ENCODE peak calls at places on chromosomes 6 and 20, in four cellular contexts. One of them, this sample, is unnamed.

GRCh38 chr6:20542927-20543602 is 8.8 kb downstream of the CDKAL1 start:
- DNase-seq in astrocyte: peak
- DNase-seq in osteoblast: peak
- DNase-seq in natural killer cell: no peak
- DNase-seq in this sample: no peak

GRCh38 chr6:46098678-46099077 is 31.1 kb upstream of the ENPP4 start:
- DNase-seq in astrocyte: no peak
- DNase-seq in osteoblast: no peak
- DNase-seq in natural killer cell: no peak
- DNase-seq in this sample: no peak

GRCh38 chr20:8807480-8808179 is 261.3 kb upstream of the PLCB4 start:
- DNase-seq in astrocyte: no peak
- DNase-seq in osteoblast: no peak
- DNase-seq in natural killer cell: no peak
- DNase-seq in this sample: no peak

GRCh38 chr6:166780284-166780683 is 153.2 kb upstream of the RPS6KA2 start:
- DNase-seq in astrocyte: no peak
- DNase-seq in osteoblast: no peak
- DNase-seq in natural killer cell: no peak
- DNase-seq in this sample: no peak

GRCh38 chr6:31659649-31660223 is 842 bp downstream of the C6orf47 start:
- DNase-seq in astrocyte: peak
- DNase-seq in osteoblast: peak
- DNase-seq in natural killer cell: no peak
- DNase-seq in this sample: no peak

GRCh38 chr6:146339716-146340115 is 203.9 kb upstream of the RAB32 start:
- DNase-seq in astrocyte: peak
- DNase-seq in osteoblast: no peak
- DNase-seq in natural killer cell: no peak
- DNase-seq in this sample: no peak

GRCh38 chr6:39029156-39030011 is 19.2 kb upstream of the GLP1R start:
- DNase-seq in astrocyte: no peak
- DNase-seq in osteoblast: peak
- DNase-seq in natural killer cell: peak
- DNase-seq in this sample: no peak

GRCh38 chr6:105138141-105138540 is 41.7 kb downstream of the POPDC3 start:
- DNase-seq in astrocyte: no peak
- DNase-seq in osteoblast: peak
- DNase-seq in natural killer cell: no peak
- DNase-seq in this sample: no peak

GRCh38 chr6:3088446-3088845 is 20.2 kb downstream of the RIPK1 start:
- DNase-seq in astrocyte: peak
- DNase-seq in osteoblast: peak
- DNase-seq in natural killer cell: no peak
- DNase-seq in this sample: no peak

GRCh38 chr6:90233994-90234393 is 62.6 kb downstream of the BACH2 start:
- DNase-seq in astrocyte: no peak
- DNase-seq in osteoblast: no peak
- DNase-seq in natural killer cell: no peak
- DNase-seq in this sample: no peak

GRCh38 chr20:3716195-3716834 is 3.9 kb upstream of the SIGLEC1 start:
- DNase-seq in astrocyte: no peak
- DNase-seq in osteoblast: peak
- DNase-seq in natural killer cell: no peak
- DNase-seq in this sample: no peak

GRCh38 chr6:105594272-105594671 is 191.4 kb upstream of the PREP start:
- DNase-seq in astrocyte: no peak
- DNase-seq in osteoblast: no peak
- DNase-seq in natural killer cell: no peak
- DNase-seq in this sample: no peak

GRCh38 chr6:154878866-154879491 is 116.1 kb upstream of the TIAM2 start:
- DNase-seq in astrocyte: no peak
- DNase-seq in osteoblast: peak
- DNase-seq in natural killer cell: no peak
- DNase-seq in this sample: no peak

GRCh38 chr20:8414611-8415274 is 282.7 kb downstream of the PLCB1 start:
- DNase-seq in astrocyte: peak
- DNase-seq in osteoblast: no peak
- DNase-seq in natural killer cell: no peak
- DNase-seq in this sample: no peak

GRCh38 chr6:131013495-131013894 is 49.5 kb downstream of the EPB41L2 start:
- DNase-seq in astrocyte: peak
- DNase-seq in osteoblast: no peak
- DNase-seq in natural killer cell: no peak
- DNase-seq in this sample: no peak

DNA sequence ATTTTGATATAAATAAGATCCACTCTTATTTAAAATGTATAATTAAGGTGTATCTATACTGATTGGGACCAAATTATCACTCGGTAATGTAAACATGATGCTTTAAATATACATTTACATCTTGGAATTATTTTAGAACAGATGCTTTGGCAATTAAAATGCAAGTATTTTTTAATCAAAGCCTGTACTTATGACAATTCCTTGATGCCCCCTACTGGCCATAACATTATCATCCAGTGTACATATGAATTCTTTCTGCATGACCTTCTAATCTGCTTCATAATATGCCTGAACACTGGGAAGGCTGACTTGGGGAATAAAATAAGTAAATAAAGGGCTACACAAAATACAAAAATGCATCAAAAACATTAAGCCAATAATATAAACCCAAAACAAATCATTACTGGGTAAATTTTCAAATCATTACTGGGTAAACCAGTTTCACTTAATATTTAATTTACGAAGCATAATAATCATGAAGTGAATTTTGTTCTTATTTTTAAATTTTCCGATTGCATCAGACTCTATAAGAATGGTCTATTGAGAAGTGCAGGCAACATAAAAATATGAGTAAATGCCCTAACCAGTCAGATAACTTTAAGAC is 65.1 kb downstream of the CGA start:
- DNase-seq in astrocyte: peak
- DNase-seq in osteoblast: no peak
- DNase-seq in natural killer cell: no peak
- DNase-seq in this sample: no peak
- TF ChIP-seq CTCF in astrocyte: peak
- TF ChIP-seq CTCF in osteoblast: peak
- TF ChIP-seq CTCF in natural killer cell: no peak
- TF ChIP-seq CTCF in this sample: no peak

GRCh38 chr6:93727447-93727846 is 308.1 kb upstream of the EPHA7 start:
- DNase-seq in astrocyte: no peak
- DNase-seq in osteoblast: no peak
- DNase-seq in natural killer cell: no peak
- DNase-seq in this sample: no peak

DNA sequence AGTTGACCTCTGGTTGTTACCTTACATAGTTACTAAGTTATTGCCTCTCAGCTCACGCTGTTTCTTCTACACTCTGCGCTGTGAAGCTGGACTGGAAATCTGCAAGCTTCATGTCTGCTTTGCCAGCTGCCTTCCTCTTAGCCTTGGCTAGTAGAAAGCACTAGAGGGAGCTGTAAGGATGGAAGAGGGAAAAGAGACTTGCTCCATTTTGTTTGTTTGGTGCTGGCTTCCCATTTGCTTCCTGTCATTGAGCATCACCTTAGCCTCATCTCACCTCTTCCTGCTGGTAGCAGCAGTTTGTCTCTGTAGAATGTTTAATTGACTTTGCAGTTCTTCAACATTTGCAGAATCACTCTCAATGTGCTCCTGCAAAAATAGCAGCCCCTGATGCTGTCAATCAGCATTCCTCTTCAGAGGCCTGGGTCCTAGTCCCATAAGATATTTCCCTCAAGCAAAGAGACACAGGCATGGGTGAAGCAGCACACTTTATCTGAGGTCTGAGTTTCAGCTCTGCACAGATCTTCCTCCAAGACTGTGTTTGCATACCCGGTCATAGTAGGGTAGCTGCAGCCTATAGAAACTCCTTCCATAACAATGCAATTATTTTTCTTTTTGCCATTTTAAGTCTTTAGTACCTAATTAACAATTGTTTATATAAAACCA is 302.2 kb upstream of the EPHA7 start:
- DNase-seq in astrocyte: peak
- DNase-seq in osteoblast: no peak
- DNase-seq in natural killer cell: no peak
- DNase-seq in this sample: no peak
- TF ChIP-seq CTCF in astrocyte: peak
- TF ChIP-seq CTCF in osteoblast: no peak
- TF ChIP-seq CTCF in natural killer cell: no peak
- TF ChIP-seq CTCF in this sample: no peak

GRCh38 chr20:36270744-36271638 is 34.7 kb downstream of the AAR2 start:
- DNase-seq in astrocyte: no peak
- DNase-seq in osteoblast: peak
- DNase-seq in natural killer cell: no peak
- DNase-seq in this sample: no peak

GRCh38 chr20:36269507-36269906 is 33.2 kb downstream of the AAR2 start:
- DNase-seq in astrocyte: no peak
- DNase-seq in osteoblast: peak
- DNase-seq in natural killer cell: no peak
- DNase-seq in this sample: no peak

GRCh38 chr20:36266189-36266588 is 29.9 kb downstream of the AAR2 start:
- DNase-seq in astrocyte: no peak
- DNase-seq in osteoblast: no peak
- DNase-seq in natural killer cell: no peak
- DNase-seq in this sample: no peak

GRCh38 chr20:36268501-36269342 is 32.4 kb downstream of the AAR2 start:
- DNase-seq in astrocyte: no peak
- DNase-seq in osteoblast: peak
- DNase-seq in natural killer cell: no peak
- DNase-seq in this sample: no peak

DNA sequence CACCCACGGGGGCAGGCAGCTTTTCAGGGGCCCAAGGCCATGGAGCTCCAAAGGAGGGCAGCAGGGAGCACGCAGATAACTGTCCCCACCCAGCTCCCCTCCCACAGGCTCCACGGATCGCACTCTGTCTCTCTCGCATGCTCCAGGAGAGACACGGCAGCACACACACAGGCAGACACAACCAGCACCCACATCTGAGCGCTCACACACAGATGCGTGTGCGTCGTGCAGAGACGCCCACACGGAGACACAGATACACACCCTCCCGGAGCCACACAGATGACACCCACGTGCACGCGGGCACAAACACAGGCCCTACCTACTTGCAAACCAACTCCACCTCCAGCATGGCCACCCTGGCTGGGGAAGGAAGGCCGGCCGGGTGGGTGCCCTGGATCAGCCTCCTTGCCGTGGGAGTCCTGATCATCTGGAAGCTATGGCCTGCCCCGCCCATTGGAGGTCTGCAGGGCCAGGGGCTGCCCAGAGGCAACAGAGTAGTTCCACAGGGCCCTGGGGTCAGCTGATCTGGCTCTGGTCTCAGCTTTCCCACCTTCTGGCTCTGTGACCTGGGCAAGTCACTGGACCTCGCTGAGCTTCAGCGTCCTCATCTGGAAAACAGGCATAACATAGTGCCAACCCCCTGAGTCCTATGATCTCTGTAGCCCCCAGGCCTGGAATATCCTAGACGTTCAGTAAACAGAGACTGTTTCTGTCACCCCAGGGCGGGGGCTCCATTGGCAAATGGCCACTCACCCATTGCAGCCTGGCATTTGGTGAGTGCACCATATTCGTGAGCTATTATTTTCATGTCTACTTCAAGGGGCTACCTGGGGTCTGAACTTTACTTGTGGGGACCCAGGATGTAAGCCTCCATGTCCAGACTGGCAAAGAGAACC is 31.6 kb downstream of the AAR2 start:
- DNase-seq in astrocyte: no peak
- DNase-seq in osteoblast: peak
- DNase-seq in natural killer cell: no peak
- DNase-seq in this sample: no peak
- TF ChIP-seq CTCF in astrocyte: no peak
- TF ChIP-seq CTCF in osteoblast: no peak
- TF ChIP-seq CTCF in natural killer cell: no peak
- TF ChIP-seq CTCF in this sample: no peak

DNA sequence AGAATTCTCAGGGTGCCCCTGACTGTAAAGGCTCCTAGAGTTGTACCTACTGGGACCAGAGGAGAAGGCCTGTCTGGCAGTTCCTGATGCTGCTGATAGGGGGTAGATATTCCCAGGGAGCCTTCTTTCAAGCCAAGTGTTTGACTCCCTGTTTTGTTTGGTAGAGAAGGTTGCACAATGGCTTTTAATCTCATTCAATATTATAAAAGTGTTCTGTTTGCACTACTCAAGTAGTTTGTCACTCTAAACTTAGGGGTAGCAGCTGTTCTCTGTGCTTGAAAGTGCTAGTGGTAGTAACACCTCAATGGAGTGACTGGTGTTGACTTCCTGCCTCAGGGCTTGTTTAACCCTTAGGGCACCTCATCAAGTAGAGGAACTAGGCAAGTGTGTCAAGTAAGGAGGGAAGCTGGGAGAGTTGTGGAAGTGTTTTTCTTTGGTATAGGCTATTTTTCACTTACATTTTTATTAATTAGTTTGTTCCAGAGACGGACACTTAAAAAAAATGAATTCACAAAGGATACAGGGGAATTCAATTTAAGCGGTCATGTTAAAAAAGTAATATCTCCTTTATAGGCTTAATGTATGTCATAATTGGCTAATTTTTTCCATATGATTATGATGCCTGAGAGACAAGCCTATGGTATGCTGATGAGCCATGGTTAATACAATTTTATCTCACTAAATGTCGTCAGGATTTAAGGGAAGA is 38.1 kb downstream of the BICRAL start:
- DNase-seq in astrocyte: no peak
- DNase-seq in osteoblast: peak
- DNase-seq in natural killer cell: no peak
- DNase-seq in this sample: no peak
- TF ChIP-seq CTCF in astrocyte: no peak
- TF ChIP-seq CTCF in osteoblast: peak
- TF ChIP-seq CTCF in natural killer cell: no peak
- TF ChIP-seq CTCF in this sample: no peak

DNA sequence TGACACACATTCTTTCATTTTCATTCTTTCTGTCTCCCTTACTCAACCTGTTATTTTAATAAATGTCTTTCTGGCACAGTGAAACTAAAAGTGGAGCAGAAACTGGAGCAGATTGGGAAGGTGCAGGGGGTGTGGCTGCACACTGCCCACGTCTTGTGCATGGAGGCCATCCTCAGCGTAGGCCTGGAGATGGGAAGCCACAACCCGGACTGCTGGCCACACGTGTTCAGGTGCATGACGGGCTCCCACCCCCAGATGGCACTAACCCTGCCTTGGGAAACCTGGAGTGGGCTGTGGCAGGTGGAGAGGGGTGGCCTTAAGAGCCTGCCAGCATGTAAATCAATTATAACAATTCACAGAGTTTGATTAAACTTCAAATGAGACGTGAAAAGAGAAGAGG is 71.4 kb upstream of the PBOV1 start:
- DNase-seq in astrocyte: no peak
- DNase-seq in osteoblast: no peak
- DNase-seq in natural killer cell: no peak
- DNase-seq in this sample: no peak
- TF ChIP-seq CTCF in astrocyte: no peak
- TF ChIP-seq CTCF in osteoblast: no peak
- TF ChIP-seq CTCF in natural killer cell: no peak
- TF ChIP-seq CTCF in this sample: no peak

GRCh38 chr6:144999127-144999526 is 714.0 kb downstream of the UTRN start:
- DNase-seq in astrocyte: no peak
- DNase-seq in osteoblast: no peak
- DNase-seq in natural killer cell: no peak
- DNase-seq in this sample: no peak
- TF ChIP-seq CTCF in astrocyte: no peak
- TF ChIP-seq CTCF in osteoblast: no peak
- TF ChIP-seq CTCF in natural killer cell: no peak
- TF ChIP-seq CTCF in this sample: no peak